ENCODE peak calls at places on chromosome 15, in six cellular contexts. One of them, this sample, is unnamed.

GRCh38 chr15:88878720-88879184 is 16.6 kb downstream of the HAPLN3 start:
- DNase-seq in nephron progenitor cell: peak
- DNase-seq in stomach: peak
- DNase-seq in body of pancreas: peak
- DNase-seq in ovary: no peak
- DNase-seq in fibroblast of lung: peak
- DNase-seq in this sample: no peak

GRCh38 chr15:40266828-40267304 is 16.0 kb downstream of the ANKRD63 start:
- DNase-seq in ovary: peak
- DNase-seq in nephron progenitor cell: no peak
- DNase-seq in fibroblast of lung: peak
- DNase-seq in body of pancreas: no peak
- DNase-seq in stomach: peak
- DNase-seq in this sample: peak

GRCh38 chr15:25693321-25694237 is 169.5 kb downstream of the ATP10A start:
- DNase-seq in stomach: no peak
- DNase-seq in nephron progenitor cell: peak
- DNase-seq in fibroblast of lung: peak
- DNase-seq in ovary: no peak
- DNase-seq in body of pancreas: no peak
- DNase-seq in this sample: no peak

GRCh38 chr15:41443275-41443674 is 26.4 kb downstream of the RTF1 start:
- DNase-seq in body of pancreas: no peak
- DNase-seq in stomach: no peak
- DNase-seq in nephron progenitor cell: no peak
- DNase-seq in ovary: no peak
- DNase-seq in fibroblast of lung: no peak
- DNase-seq in this sample: no peak

GRCh38 chr15:60993008-60993407 is 236.1 kb downstream of the RORA start:
- DNase-seq in ovary: no peak
- DNase-seq in nephron progenitor cell: no peak
- DNase-seq in body of pancreas: no peak
- DNase-seq in fibroblast of lung: peak
- DNase-seq in stomach: no peak
- DNase-seq in this sample: peak

GRCh38 chr15:85600001-85600400 is 194.7 kb downstream of the KLHL25 start:
- DNase-seq in ovary: no peak
- DNase-seq in body of pancreas: no peak
- DNase-seq in nephron progenitor cell: no peak
- DNase-seq in stomach: no peak
- DNase-seq in fibroblast of lung: no peak
- DNase-seq in this sample: no peak

GRCh38 chr15:65400760-65401606 is 21.8 kb downstream of the IGDCC4 start:
- DNase-seq in stomach: peak
- DNase-seq in nephron progenitor cell: peak
- DNase-seq in fibroblast of lung: peak
- DNase-seq in body of pancreas: peak
- DNase-seq in ovary: peak
- DNase-seq in this sample: peak

GRCh38 chr15:25416693-25417092 is 22.1 kb downstream of the UBE3A start:
- DNase-seq in stomach: no peak
- DNase-seq in body of pancreas: no peak
- DNase-seq in nephron progenitor cell: no peak
- DNase-seq in ovary: no peak
- DNase-seq in fibroblast of lung: no peak
- DNase-seq in this sample: no peak

GRCh38 chr15:40310001-40310959 is 2.5 kb upstream of the PLCB2 start:
- DNase-seq in body of pancreas: peak
- DNase-seq in nephron progenitor cell: peak
- DNase-seq in fibroblast of lung: peak
- DNase-seq in stomach: peak
- DNase-seq in ovary: no peak
- DNase-seq in this sample: no peak

GRCh38 chr15:58528197-58528870 is 96.5 kb downstream of the LIPC start:
- DNase-seq in ovary: peak
- DNase-seq in stomach: peak
- DNase-seq in body of pancreas: peak
- DNase-seq in fibroblast of lung: peak
- DNase-seq in nephron progenitor cell: no peak
- DNase-seq in this sample: peak

GRCh38 chr15:80711886-80712285 is 16.8 kb downstream of the ABHD17C start:
- DNase-seq in ovary: no peak
- DNase-seq in stomach: no peak
- DNase-seq in body of pancreas: no peak
- DNase-seq in nephron progenitor cell: no peak
- DNase-seq in fibroblast of lung: no peak
- DNase-seq in this sample: no peak

GRCh38 chr15:76439542-76439941 is 103.0 kb downstream of the ISL2 start:
- DNase-seq in nephron progenitor cell: no peak
- DNase-seq in ovary: no peak
- DNase-seq in stomach: no peak
- DNase-seq in fibroblast of lung: no peak
- DNase-seq in body of pancreas: no peak
- DNase-seq in this sample: no peak

GRCh38 chr15:53693729-53694533 is 65.5 kb downstream of the WDR72 start:
- DNase-seq in body of pancreas: peak
- DNase-seq in fibroblast of lung: no peak
- DNase-seq in nephron progenitor cell: no peak
- DNase-seq in stomach: peak
- DNase-seq in ovary: peak
- DNase-seq in this sample: peak

GRCh38 chr15:32677238-32677750 is 35.8 kb downstream of the SCG5 start:
- DNase-seq in fibroblast of lung: no peak
- DNase-seq in nephron progenitor cell: no peak
- DNase-seq in stomach: no peak
- DNase-seq in ovary: no peak
- DNase-seq in body of pancreas: no peak
- DNase-seq in this sample: no peak

GRCh38 chr15:37793851-37794250 is 140.6 kb upstream of the TMCO5A start:
- DNase-seq in ovary: no peak
- DNase-seq in nephron progenitor cell: peak
- DNase-seq in body of pancreas: no peak
- DNase-seq in fibroblast of lung: no peak
- DNase-seq in stomach: no peak
- DNase-seq in this sample: no peak

GRCh38 chr15:38454687-38455071 is 752 bp downstream of the FAM98B start:
- DNase-seq in body of pancreas: no peak
- DNase-seq in ovary: no peak
- DNase-seq in fibroblast of lung: no peak
- DNase-seq in nephron progenitor cell: no peak
- DNase-seq in stomach: no peak
- DNase-seq in this sample: peak

GRCh38 chr15:101024709-101025108 is 105.6 kb downstream of the LRRK1 start:
- DNase-seq in ovary: no peak
- DNase-seq in body of pancreas: no peak
- DNase-seq in nephron progenitor cell: no peak
- DNase-seq in stomach: peak
- DNase-seq in fibroblast of lung: no peak
- DNase-seq in this sample: no peak

GRCh38 chr15:75823860-75824613 is 19.2 kb upstream of the UBE2Q2 start:
- DNase-seq in fibroblast of lung: no peak
- DNase-seq in stomach: no peak
- DNase-seq in body of pancreas: no peak
- DNase-seq in nephron progenitor cell: no peak
- DNase-seq in ovary: no peak
- DNase-seq in this sample: no peak

GRCh38 chr15:75673426-75674247 is 25.9 kb downstream of the SNX33 start:
- DNase-seq in stomach: peak
- DNase-seq in fibroblast of lung: peak
- DNase-seq in nephron progenitor cell: peak
- DNase-seq in ovary: peak
- DNase-seq in body of pancreas: no peak
- DNase-seq in this sample: peak

GRCh38 chr15:47399100-47399499 is 318.2 kb upstream of the SEMA6D start:
- DNase-seq in stomach: no peak
- DNase-seq in ovary: no peak
- DNase-seq in fibroblast of lung: no peak
- DNase-seq in nephron progenitor cell: no peak
- DNase-seq in body of pancreas: no peak
- DNase-seq in this sample: no peak

GRCh38 chr15:90035835-90036220 is 34.7 kb downstream of the ZNF710 start:
- DNase-seq in stomach: no peak
- DNase-seq in fibroblast of lung: no peak
- DNase-seq in nephron progenitor cell: no peak
- DNase-seq in ovary: no peak
- DNase-seq in body of pancreas: no peak
- DNase-seq in this sample: no peak

This sample was measured in astrocyte.